ENCODE peak calls at places on chromosomes 7 and 10, in seven cellular contexts. One of them, this sample, is unnamed.

GRCh38 chr10:132563485-132564248 is 26.1 kb downstream of the INPP5A start:
- DNase-seq in T follicular helper cell: no peak
- DNase-seq in fibroblast of mammary gland: peak; percentile 29
- DNase-seq in T-helper 2 cell: no peak
- DNase-seq in CD4-positive, alpha-beta T cell: no peak
- DNase-seq in aorta: peak; percentile 76
- DNase-seq in nephron progenitor cell: no peak
- DNase-seq in this sample: no peak

GRCh38 chr7:50565559-50565916 is 333 bp upstream of the DDC start:
- DNase-seq in T follicular helper cell: no peak
- DNase-seq in fibroblast of mammary gland: no peak
- DNase-seq in T-helper 2 cell: no peak
- DNase-seq in CD4-positive, alpha-beta T cell: no peak
- DNase-seq in aorta: no peak
- DNase-seq in nephron progenitor cell: no peak
- DNase-seq in this sample: no peak

GRCh38 chr7:136869991-136870798 is 1.7 kb downstream of the CHRM2 start:
- DNase-seq in T follicular helper cell: no peak
- DNase-seq in fibroblast of mammary gland: no peak
- DNase-seq in T-helper 2 cell: no peak
- DNase-seq in CD4-positive, alpha-beta T cell: no peak
- DNase-seq in aorta: no peak
- DNase-seq in nephron progenitor cell: peak; percentile 26
- DNase-seq in this sample: peak; percentile 66

GRCh38 chr10:124003481-124004371 is 89.7 kb downstream of the CHST15 start:
- DNase-seq in T follicular helper cell: no peak
- DNase-seq in fibroblast of mammary gland: no peak
- DNase-seq in T-helper 2 cell: no peak
- DNase-seq in CD4-positive, alpha-beta T cell: no peak
- DNase-seq in aorta: no peak
- DNase-seq in nephron progenitor cell: no peak
- DNase-seq in this sample: no peak

GRCh38 chr7:22561895-22562593 is 62.1 kb upstream of the STEAP1B start:
- DNase-seq in T follicular helper cell: no peak
- DNase-seq in fibroblast of mammary gland: no peak
- DNase-seq in T-helper 2 cell: no peak
- DNase-seq in CD4-positive, alpha-beta T cell: no peak
- DNase-seq in aorta: no peak
- DNase-seq in nephron progenitor cell: no peak
- DNase-seq in this sample: no peak

GRCh38 chr10:94546616-94547175 is 1.1 kb downstream of the HELLS start:
- DNase-seq in T follicular helper cell: no peak
- DNase-seq in fibroblast of mammary gland: peak; percentile 44
- DNase-seq in T-helper 2 cell: no peak
- DNase-seq in CD4-positive, alpha-beta T cell: no peak
- DNase-seq in aorta: no peak
- DNase-seq in nephron progenitor cell: no peak
- DNase-seq in this sample: peak; percentile 62

GRCh38 chr10:11181996-11182395 is 164.3 kb downstream of the CELF2 start:
- DNase-seq in T follicular helper cell: no peak
- DNase-seq in fibroblast of mammary gland: peak; percentile 56
- DNase-seq in T-helper 2 cell: no peak
- DNase-seq in CD4-positive, alpha-beta T cell: no peak
- DNase-seq in aorta: peak; percentile 76
- DNase-seq in nephron progenitor cell: no peak
- DNase-seq in this sample: no peak

GRCh38 chr7:124856299-124856888 is 73.2 kb downstream of the POT1 start:
- DNase-seq in T follicular helper cell: no peak
- DNase-seq in fibroblast of mammary gland: peak; percentile 52
- DNase-seq in T-helper 2 cell: no peak
- DNase-seq in CD4-positive, alpha-beta T cell: no peak
- DNase-seq in aorta: no peak
- DNase-seq in nephron progenitor cell: no peak
- DNase-seq in this sample: peak; percentile 80

GRCh38 chr10:13990392-13990805 is 340.3 kb downstream of the FRMD4A start:
- DNase-seq in T follicular helper cell: no peak
- DNase-seq in fibroblast of mammary gland: peak; percentile 77
- DNase-seq in T-helper 2 cell: no peak
- DNase-seq in CD4-positive, alpha-beta T cell: no peak
- DNase-seq in aorta: no peak
- DNase-seq in nephron progenitor cell: peak; percentile 44
- DNase-seq in this sample: no peak

GRCh38 chr10:28411648-28412047 is 108.8 kb upstream of the MPP7 start:
- DNase-seq in T follicular helper cell: no peak
- DNase-seq in fibroblast of mammary gland: peak; percentile 37
- DNase-seq in T-helper 2 cell: no peak
- DNase-seq in CD4-positive, alpha-beta T cell: no peak
- DNase-seq in aorta: no peak
- DNase-seq in nephron progenitor cell: no peak
- DNase-seq in this sample: no peak

GRCh38 chr7:64878684-64879083 is 24.4 kb upstream of the ZNF273 start:
- DNase-seq in T follicular helper cell: no peak
- DNase-seq in fibroblast of mammary gland: peak; percentile 28
- DNase-seq in T-helper 2 cell: no peak
- DNase-seq in CD4-positive, alpha-beta T cell: no peak
- DNase-seq in aorta: no peak
- DNase-seq in nephron progenitor cell: no peak
- DNase-seq in this sample: no peak

GRCh38 chr10:46096909-46097575 is 51.0 kb upstream of the MSMB start:
- DNase-seq in T follicular helper cell: no peak
- DNase-seq in fibroblast of mammary gland: no peak
- DNase-seq in T-helper 2 cell: no peak
- DNase-seq in CD4-positive, alpha-beta T cell: no peak
- DNase-seq in aorta: no peak
- DNase-seq in nephron progenitor cell: no peak
- DNase-seq in this sample: no peak

GRCh38 chr10:1190791-1191490 is 134.8 kb downstream of the WDR37 start:
- DNase-seq in T follicular helper cell: no peak
- DNase-seq in fibroblast of mammary gland: no peak
- DNase-seq in T-helper 2 cell: no peak
- DNase-seq in CD4-positive, alpha-beta T cell: no peak
- DNase-seq in aorta: peak; percentile 3
- DNase-seq in nephron progenitor cell: no peak
- DNase-seq in this sample: no peak

GRCh38 chr10:59864141-59864962 is 42.0 kb downstream of the CCDC6 start:
- DNase-seq in T follicular helper cell: no peak
- DNase-seq in fibroblast of mammary gland: no peak
- DNase-seq in T-helper 2 cell: peak; percentile 9
- DNase-seq in CD4-positive, alpha-beta T cell: no peak
- DNase-seq in aorta: no peak
- DNase-seq in nephron progenitor cell: no peak
- DNase-seq in this sample: no peak

GRCh38 chr10:112389147-112389822 is 15.4 kb downstream of the ACSL5 start:
- DNase-seq in T follicular helper cell: no peak
- DNase-seq in fibroblast of mammary gland: peak; percentile 54
- DNase-seq in T-helper 2 cell: peak; percentile 71
- DNase-seq in CD4-positive, alpha-beta T cell: peak; percentile 29
- DNase-seq in aorta: peak; percentile 66
- DNase-seq in nephron progenitor cell: no peak
- DNase-seq in this sample: no peak

GRCh38 chr7:17532861-17533404 is 234.5 kb downstream of the AHR start:
- DNase-seq in T follicular helper cell: no peak
- DNase-seq in fibroblast of mammary gland: peak; percentile 99
- DNase-seq in T-helper 2 cell: no peak
- DNase-seq in CD4-positive, alpha-beta T cell: no peak
- DNase-seq in aorta: no peak
- DNase-seq in nephron progenitor cell: no peak
- DNase-seq in this sample: peak; percentile 33

GRCh38 chr7:98242934-98243333 is 9.1 kb downstream of the TECPR1 start:
- DNase-seq in T follicular helper cell: no peak
- DNase-seq in fibroblast of mammary gland: no peak
- DNase-seq in T-helper 2 cell: no peak
- DNase-seq in CD4-positive, alpha-beta T cell: no peak
- DNase-seq in aorta: no peak
- DNase-seq in nephron progenitor cell: no peak
- DNase-seq in this sample: no peak

GRCh38 chr7:108294595-108294994 is 161.6 kb downstream of the NRCAM start:
- DNase-seq in T follicular helper cell: no peak
- DNase-seq in fibroblast of mammary gland: no peak
- DNase-seq in T-helper 2 cell: no peak
- DNase-seq in CD4-positive, alpha-beta T cell: no peak
- DNase-seq in aorta: no peak
- DNase-seq in nephron progenitor cell: no peak
- DNase-seq in this sample: no peak

GRCh38 chr10:70296406-70296899 is 12.6 kb upstream of the NPFFR1 start:
- DNase-seq in T follicular helper cell: no peak
- DNase-seq in fibroblast of mammary gland: peak; percentile 96
- DNase-seq in T-helper 2 cell: no peak
- DNase-seq in CD4-positive, alpha-beta T cell: no peak
- DNase-seq in aorta: peak; percentile 93
- DNase-seq in nephron progenitor cell: no peak
- DNase-seq in this sample: peak; percentile 94

GRCh38 chr7:74561898-74562613 is 95.5 kb upstream of the GTF2I start:
- DNase-seq in T follicular helper cell: no peak
- DNase-seq in fibroblast of mammary gland: no peak
- DNase-seq in T-helper 2 cell: no peak
- DNase-seq in CD4-positive, alpha-beta T cell: no peak
- DNase-seq in aorta: no peak
- DNase-seq in nephron progenitor cell: no peak
- DNase-seq in this sample: no peak

GRCh38 chr10:115982526-115982925 is 290.5 kb downstream of the GFRA1 start:
- DNase-seq in T follicular helper cell: no peak
- DNase-seq in fibroblast of mammary gland: no peak
- DNase-seq in T-helper 2 cell: no peak
- DNase-seq in CD4-positive, alpha-beta T cell: no peak
- DNase-seq in aorta: no peak
- DNase-seq in nephron progenitor cell: no peak
- DNase-seq in this sample: no peak

GRCh38 chr10:1270906-1271305 is 214.7 kb downstream of the WDR37 start:
- DNase-seq in T follicular helper cell: no peak
- DNase-seq in fibroblast of mammary gland: no peak
- DNase-seq in T-helper 2 cell: no peak
- DNase-seq in CD4-positive, alpha-beta T cell: no peak
- DNase-seq in aorta: no peak
- DNase-seq in nephron progenitor cell: no peak
- DNase-seq in this sample: no peak

GRCh38 chr7:64300641-64301405 is 12.9 kb upstream of the ZNF736 start:
- DNase-seq in T follicular helper cell: no peak
- DNase-seq in fibroblast of mammary gland: no peak
- DNase-seq in T-helper 2 cell: no peak
- DNase-seq in CD4-positive, alpha-beta T cell: no peak
- DNase-seq in aorta: no peak
- DNase-seq in nephron progenitor cell: no peak
- DNase-seq in this sample: no peak

GRCh38 chr10:129718548-129719414 is 245.3 kb downstream of the EBF3 start:
- DNase-seq in T follicular helper cell: no peak
- DNase-seq in fibroblast of mammary gland: no peak
- DNase-seq in T-helper 2 cell: no peak
- DNase-seq in CD4-positive, alpha-beta T cell: no peak
- DNase-seq in aorta: no peak
- DNase-seq in nephron progenitor cell: no peak
- DNase-seq in this sample: no peak

GRCh38 chr10:72337039-72337629 is 17.6 kb downstream of the DNAJB12 start:
- DNase-seq in T follicular helper cell: peak; percentile 41
- DNase-seq in fibroblast of mammary gland: peak; percentile 77
- DNase-seq in T-helper 2 cell: no peak
- DNase-seq in CD4-positive, alpha-beta T cell: peak; percentile 49
- DNase-seq in aorta: peak; percentile 88
- DNase-seq in nephron progenitor cell: peak; percentile 83
- DNase-seq in this sample: peak; percentile 90

GRCh38 chr7:29588900-29589696 is 25.5 kb downstream of the PRR15 start:
- DNase-seq in T follicular helper cell: no peak
- DNase-seq in fibroblast of mammary gland: peak; percentile 54
- DNase-seq in T-helper 2 cell: no peak
- DNase-seq in CD4-positive, alpha-beta T cell: no peak
- DNase-seq in aorta: no peak
- DNase-seq in nephron progenitor cell: peak; percentile 48
- DNase-seq in this sample: peak; percentile 54

This sample was measured in adipocyte.